ENCODE peak calls at places on chromosome 18, in four cellular contexts. X, O, H and M are unnamed samples.

GRCh38 chr18:22637787-22638186 is 220.1 kb upstream of the CTAGE1 start:
- DNase-seq in X (no peak), O (no peak), H (no peak), M (no peak)

GRCh38 chr18:59917422-59917821 is 17.6 kb downstream of the PMAIP1 start:
- DNase-seq in X (peak), O (no peak), H (no peak), M (no peak)

GRCh38 chr18:44198296-44199284 is 482.1 kb upstream of the SETBP1 start:
- DNase-seq in X (no peak), O (no peak), H (no peak), M (no peak)

GRCh38 chr18:45637546-45638327 is 22.5 kb downstream of the SLC14A2 start:
- DNase-seq in X (no peak), O (no peak), H (no peak), M (no peak)

GRCh38 chr18:36688020-36688965 is 140.5 kb downstream of the TPGS2 start:
- DNase-seq in X (peak), O (no peak), H (no peak), M (peak)

GRCh38 chr18:77132369-77133050 is at the start of gene MBP:
- DNase-seq in X (peak), O (peak), H (no peak), M (peak)

GRCh38 chr18:45398448-45398847 is 216.8 kb upstream of the SLC14A2 start:
- DNase-seq in X (no peak), O (no peak), H (no peak), M (no peak)

GRCh38 chr18:10560457-10561045 is 34.7 kb downstream of the NAPG start:
- DNase-seq in X (peak), O (peak), H (no peak), M (peak)

GRCh38 chr18:74589021-74589420 is 8.6 kb upstream of the ZNF407 start:
- DNase-seq in X (peak), O (no peak), H (no peak), M (no peak)

GRCh38 chr18:37107748-37108522 is 279.0 kb downstream of the KIAA1328 start:
- DNase-seq in X (no peak), O (no peak), H (no peak), M (no peak)

GRCh38 chr18:25261768-25262167 is 90.2 kb downstream of the ZNF521 start:
- DNase-seq in X (no peak), O (no peak), H (no peak), M (no peak)

GRCh38 chr18:6405237-6406074 is 9.3 kb downstream of the L3MBTL4 start:
- DNase-seq in X (no peak), O (no peak), H (no peak), M (no peak)

GRCh38 chr18:42977982-42978595 is 137.4 kb downstream of the RIT2 start:
- DNase-seq in X (no peak), O (no peak), H (no peak), M (no peak)

GRCh38 chr18:286515-287310 is 18.9 kb upstream of the THOC1 start:
- DNase-seq in X (no peak), O (no peak), H (no peak), M (no peak)

GRCh38 chr18:22609642-22610041 is 191.9 kb upstream of the CTAGE1 start:
- DNase-seq in X (peak), O (no peak), H (no peak), M (peak)

GRCh38 chr18:1304392-1304992 is 399.8 kb downstream of the ADCYAP1 start:
- DNase-seq in X (no peak), O (no peak), H (no peak), M (no peak)

GRCh38 chr18:5518899-5519371 is 24.9 kb downstream of the EPB41L3 start:
- DNase-seq in X (no peak), O (no peak), H (no peak), M (no peak)

GRCh38 chr18:22667616-22668422 is 250.1 kb upstream of the CTAGE1 start:
- DNase-seq in X (no peak), O (no peak), H (no peak), M (no peak)

GRCh38 chr18:75280427-75281280 is 70.1 kb downstream of the TSHZ1 start:
- DNase-seq in X (no peak), O (no peak), H (no peak), M (no peak)

GRCh38 chr18:2108581-2108980 is 462.7 kb downstream of the METTL4 start:
- DNase-seq in X (no peak), O (no peak), H (no peak), M (no peak)

GRCh38 chr18:55001625-55002024 is 42.4 kb upstream of the CCDC68 start:
- DNase-seq in X (no peak), O (no peak), H (no peak), M (no peak)

GRCh38 chr18:49573835-49574234 is 12.0 kb downstream of the LIPG start:
- DNase-seq in X (no peak), O (no peak), H (no peak), M (no peak)

GRCh38 chr18:24333116-24333515 is 64.5 kb downstream of the OSBPL1A start:
- DNase-seq in X (no peak), O (no peak), H (no peak), M (no peak)

GRCh38 chr18:75211721-75212625 is 1.4 kb downstream of the TSHZ1 start:
- DNase-seq in X (peak), O (peak), H (peak), M (no peak)

GRCh38 chr18:65754121-65754520 is 3.3 kb downstream of the CDH7 start:
- DNase-seq in X (no peak), O (no peak), H (no peak), M (no peak)

DNA sequence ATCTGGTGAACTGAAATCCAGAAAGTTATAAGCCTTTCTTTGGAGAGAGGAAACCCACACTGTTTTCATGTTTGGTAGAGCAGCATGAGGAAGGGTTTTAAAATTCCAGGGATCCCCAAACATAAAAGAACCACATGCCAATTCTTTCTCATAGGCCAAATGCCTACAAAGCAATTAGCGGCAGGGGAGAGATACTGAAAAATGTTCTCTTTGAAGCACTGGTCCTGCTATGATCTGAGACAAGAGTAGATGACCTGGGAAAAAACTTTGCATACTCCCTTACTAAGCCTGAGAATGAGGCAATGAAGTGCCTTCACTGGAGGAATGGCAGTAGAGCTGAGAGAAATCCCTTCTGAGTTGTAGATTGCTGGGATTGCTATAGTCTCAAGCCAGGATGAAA is 1261.7 kb downstream of the DSC3 start:
- DNase-seq in X (no peak), O (no peak), H (no peak), M (no peak)
- TF ChIP-seq POLR2AphosphoS5 in X (no peak), O (no peak), H (no peak), M (no peak)

DNA sequence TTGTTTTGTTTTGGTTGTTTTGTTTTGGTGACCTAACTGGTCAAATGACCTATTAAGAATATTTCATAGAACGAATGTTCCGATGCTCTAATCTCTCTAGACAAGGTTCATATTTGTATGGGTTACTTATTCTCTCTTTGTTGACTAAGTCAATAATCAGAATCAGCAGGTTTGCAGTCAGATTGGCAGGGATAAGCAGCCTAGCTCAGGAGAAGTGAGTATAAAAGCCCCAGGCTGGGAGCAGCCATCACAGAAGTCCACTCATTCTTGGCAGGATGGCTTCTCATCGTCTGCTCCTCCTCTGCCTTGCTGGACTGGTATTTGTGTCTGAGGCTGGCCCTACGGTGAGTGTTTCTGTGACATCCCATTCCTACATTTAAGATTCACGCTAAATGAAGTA is at the start of gene TTR:
- DNase-seq in X (no peak), O (no peak), H (no peak), M (no peak)
- TF ChIP-seq POLR2A in X (no peak), O (no peak), H (no peak), M (no peak)

GRCh38 chr18:57051586-57052044 is 95.3 kb upstream of the BOD1L2 start:
- DNase-seq in X (no peak), O (no peak), H (no peak), M (no peak)

GRCh38 chr18:57050314-57050949 is 96.5 kb upstream of the BOD1L2 start:
- DNase-seq in X (no peak), O (no peak), H (no peak), M (no peak)

GRCh38 chr18:57052173-57052572 is 94.7 kb upstream of the BOD1L2 start:
- DNase-seq in X (no peak), O (no peak), H (no peak), M (no peak)

GRCh38 chr18:57052759-57053158 is 94.1 kb upstream of the BOD1L2 start:
- DNase-seq in X (no peak), O (no peak), H (no peak), M (no peak)

DNA sequence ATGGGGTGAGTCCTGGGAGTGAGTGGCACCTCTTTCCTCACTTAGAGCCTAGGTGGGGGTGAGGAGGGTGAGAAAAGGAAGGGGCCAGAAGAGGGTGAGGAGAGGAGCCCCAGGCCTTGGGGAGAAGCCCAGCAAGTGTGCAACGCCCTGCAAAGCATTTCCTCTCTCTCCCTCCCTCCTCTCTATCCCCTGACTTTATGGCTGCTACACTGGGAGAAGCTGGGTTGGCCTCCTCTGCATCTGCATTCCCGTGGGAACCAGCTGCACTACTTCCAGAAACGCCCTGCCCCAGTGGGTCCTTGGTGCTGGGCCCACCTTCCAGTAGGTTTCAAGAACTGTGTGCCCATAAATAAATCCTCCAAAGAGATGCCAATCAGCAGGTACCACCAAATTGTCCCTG is 95.9 kb upstream of the BOD1L2 start:
- DNase-seq in X (no peak), O (no peak), H (no peak), M (no peak)
- TF ChIP-seq POLR2AphosphoS5 in X (no peak), O (no peak), H (no peak), M (no peak)

GRCh38 chr18:79678665-79679551 is 695 bp upstream of the CTDP1 start:
- DNase-seq in X (peak), O (peak), H (peak), M (peak)
- TF ChIP-seq POLR2A in X (peak), O (peak), H (peak), M (peak)

DNA sequence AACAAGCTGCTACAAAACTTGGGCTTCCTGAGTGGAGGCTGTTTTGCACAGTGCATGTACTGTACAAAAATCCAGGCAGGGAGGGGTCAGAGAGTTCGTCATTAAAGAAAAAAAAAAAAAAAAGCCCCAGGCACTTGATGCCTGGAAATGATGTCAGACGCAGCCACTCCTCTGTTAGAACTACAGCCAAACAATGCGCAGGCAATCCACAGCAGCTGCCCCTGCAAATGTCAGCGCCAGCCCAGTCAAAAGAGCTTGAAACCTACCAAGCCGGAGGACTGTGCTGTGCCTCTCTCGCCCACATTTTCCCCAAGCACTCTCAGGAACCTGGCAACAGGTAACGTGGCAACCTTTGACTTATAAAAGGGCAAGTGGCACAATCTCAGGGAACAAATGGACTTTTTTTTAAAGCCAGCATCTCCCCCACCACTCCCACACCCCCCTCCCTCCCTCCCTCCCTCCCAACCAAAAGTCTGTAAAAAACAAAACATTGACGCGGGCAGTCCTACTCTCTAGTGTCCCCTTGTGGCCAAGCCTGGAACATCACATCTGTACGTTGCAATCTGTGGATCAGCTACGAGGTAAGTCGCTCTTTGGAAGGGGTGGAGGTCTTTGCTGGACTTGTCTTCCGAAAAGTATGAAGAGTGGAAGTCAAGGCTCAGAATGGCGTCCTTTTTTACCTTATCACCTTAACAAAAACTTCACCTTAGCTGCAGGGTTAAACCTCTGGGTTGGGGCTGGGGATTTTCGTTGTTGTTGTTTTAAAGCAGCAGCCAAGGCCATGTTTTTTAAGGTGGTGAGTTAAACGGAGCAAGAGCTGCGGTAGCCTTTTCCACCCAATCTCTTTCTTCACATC is 144.2 kb downstream of the TGIF1 start:
- DNase-seq in X (peak), O (peak), H (peak), M (peak)
- TF ChIP-seq POLR2AphosphoS5 in X (peak), O (peak), H (peak), M (peak)

GRCh38 chr18:63157293-63158011 is 162.1 kb downstream of the BCL2 start:
- DNase-seq in X (no peak), O (no peak), H (no peak), M (no peak)
- TF ChIP-seq POLR2A in X (no peak), O (no peak), H (no peak), M (no peak)

GRCh38 chr18:11849845-11850747 is 1.1 kb upstream of the CHMP1B start:
- DNase-seq in X (peak), O (peak), H (no peak), M (peak)
- TF ChIP-seq POLR2AphosphoS5 in X (peak), O (peak), H (peak), M (peak)

GRCh38 chr18:9016819-9017169 is 85.7 kb upstream of the NDUFV2 start:
- DNase-seq in X (no peak), O (no peak), H (no peak), M (no peak)

GRCh38 chr18:9017170-9017899 is 85.2 kb upstream of the NDUFV2 start:
- DNase-seq in X (peak), O (peak), H (no peak), M (peak)

GRCh38 chr18:9011431-9011830 is 91.1 kb upstream of the NDUFV2 start:
- DNase-seq in X (no peak), O (no peak), H (no peak), M (no peak)

GRCh38 chr18:9015689-9016088 is 86.8 kb upstream of the NDUFV2 start:
- DNase-seq in X (no peak), O (no peak), H (no peak), M (no peak)

GRCh38 chr18:9013926-9014373 is 88.5 kb upstream of the NDUFV2 start:
- DNase-seq in X (no peak), O (no peak), H (no peak), M (no peak)
- TF ChIP-seq POLR2A in X (no peak), O (no peak), H (no peak), M (no peak)